ENCODE peak calls at places on chromosome 16, in five cellular contexts. I is stimulated activated CD8-positive, alpha-beta memory T cell treated with anti-CD3 and anti-CD28 coated beads, Interleukin-7, amount 100 ng/mL, for 1 hour; N is activated T-helper 1 cell treated with anti-CD3 and anti-CD28 coated beads, Interleukin-2, amount 50 U/mL, for 16 hours; B is fibroblast of lung; W is effector CD4-positive, alpha-beta T cell. Z is an unnamed sample.

GRCh38 chr16:31464781-31465260 is 5.5 kb downstream of the ARMC5 start:
- DNase-seq in B (no peak), W (no peak), I (no peak), N (no peak), Z (no peak)

GRCh38 chr16:19583665-19584300 is 28.3 kb downstream of the VPS35L start:
- DNase-seq in I (no peak), W (no peak), B (peak), N (no peak), Z (peak)

GRCh38 chr16:27718767-27719445 is 169.0 kb downstream of the KATNIP start:
- DNase-seq in I (no peak), N (no peak), W (no peak), B (no peak), Z (no peak)

GRCh38 chr16:24761526-24761925 is 32.1 kb downstream of the TNRC6A start:
- DNase-seq in I (no peak), W (no peak), B (no peak), N (no peak), Z (no peak)

GRCh38 chr16:85515830-85516397 is 97.2 kb upstream of the GSE1 start:
- DNase-seq in N (no peak), B (no peak), W (no peak), I (no peak), Z (no peak)

GRCh38 chr16:17404903-17405691 is 65.7 kb downstream of the XYLT1 start:
- DNase-seq in I (no peak), W (no peak), B (peak), N (no peak), Z (peak)

GRCh38 chr16:84806256-84806889 is 13.4 kb upstream of the CRISPLD2 start:
- DNase-seq in I (no peak), B (peak), N (no peak), W (no peak), Z (no peak)

GRCh38 chr16:11112723-11113348 is 143.2 kb downstream of the SOCS1 start:
- DNase-seq in W (no peak), N (no peak), I (no peak), B (no peak), Z (no peak)

GRCh38 chr16:84087461-84088151 is 29.1 kb downstream of the MBTPS1 start:
- DNase-seq in I (no peak), W (no peak), N (no peak), B (no peak), Z (no peak)

GRCh38 chr16:53429221-53429943 is 4.9 kb upstream of the RBL2 start:
- DNase-seq in B (peak), I (no peak), N (no peak), W (no peak), Z (no peak)

GRCh38 chr16:50154369-50154947 is 1.4 kb downstream of the TENT4B start:
- DNase-seq in B (no peak), I (no peak), W (no peak), N (no peak), Z (no peak)

GRCh38 chr16:24834459-24835335 is 11.1 kb upstream of the SLC5A11 start:
- DNase-seq in I (no peak), W (no peak), N (no peak), B (peak), Z (peak)

GRCh38 chr16:2842340-2843000 is 12.4 kb downstream of the ZG16B start:
- DNase-seq in B (peak), N (peak), W (peak), I (peak), Z (no peak)

GRCh38 chr16:58497935-58498334 is 2.0 kb upstream of the NDRG4 start:
- DNase-seq in I (no peak), W (no peak), N (no peak), B (no peak), Z (no peak)

GRCh38 chr16:69626256-69626655 is 60.5 kb downstream of the NFAT5 start:
- DNase-seq in N (no peak), W (no peak), B (peak), I (no peak), Z (peak)

GRCh38 chr16:56931769-56932587 is at the start of gene HERPUD1:
- DNase-seq in B (peak), I (peak), N (peak), W (peak), Z (peak)

GRCh38 chr16:88619859-88620655 is 18.3 kb upstream of the IL17C start:
- DNase-seq in N (peak), W (peak), I (peak), B (peak), Z (peak)

GRCh38 chr16:29012913-29013641 is 28.2 kb downstream of the LAT start:
- DNase-seq in I (no peak), N (no peak), W (peak), B (peak), Z (no peak)

GRCh38 chr16:55039042-55039441 is 108.4 kb downstream of the IRX5 start:
- DNase-seq in W (no peak), I (no peak), B (no peak), N (no peak), Z (no peak)

GRCh38 chr16:83433201-83433600 is 374.6 kb upstream of the HSBP1 start:
- DNase-seq in I (no peak), N (no peak), W (no peak), B (no peak), Z (no peak)

GRCh38 chr16:28192811-28193529 is 18.8 kb downstream of the XPO6 start:
- DNase-seq in I (peak), W (peak), B (no peak), N (peak), Z (no peak)

GRCh38 chr16:87318158-87318644 is 1.0 kb upstream of the C16orf95 start:
- DNase-seq in N (no peak), B (peak), I (no peak), W (no peak), Z (peak)

GRCh38 chr16:54965464-54965863 is 34.8 kb downstream of the IRX5 start:
- DNase-seq in I (no peak), B (no peak), W (no peak), N (no peak), Z (no peak)

GRCh38 chr16:27585200-27585599 is 35.3 kb downstream of the KATNIP start:
- DNase-seq in B (no peak), N (no peak), I (no peak), W (no peak), Z (no peak)

GRCh38 chr16:84514874-84515835 is 10.7 kb upstream of the MEAK7 start:
- DNase-seq in B (no peak), N (peak), I (peak), W (peak), Z (no peak)

GRCh38 chr16:29029168-29029994 is 44.5 kb downstream of the LAT start:
- DNase-seq in W (peak), N (peak), I (peak), B (peak), Z (peak)

GRCh38 chr16:49460786-49461470 is 87.3 kb downstream of the C16orf78 start:
- DNase-seq in W (no peak), B (no peak), N (no peak), I (no peak), Z (no peak)

GRCh38 chr16:1082266-1082951 is 9.9 kb downstream of the SSTR5 start:
- DNase-seq in I (no peak), W (no peak), N (no peak), B (no peak), Z (peak)

GRCh38 chr16:85781685-85782370 is 17.5 kb downstream of the EMC8 start:
- DNase-seq in B (peak), N (no peak), I (no peak), W (no peak), Z (no peak)

GRCh38 chr16:83356266-83356665 is 451.5 kb upstream of the HSBP1 start:
- DNase-seq in W (no peak), I (no peak), B (peak), N (no peak), Z (peak)

GRCh38 chr16:5020551-5020950 is 13.2 kb downstream of the NAGPA start:
- DNase-seq in B (no peak), W (no peak), N (no peak), I (no peak), Z (no peak)

Z was measured in HCEC 1CT.